ENCODE peak calls at places on chromosomes 6 and 20, in five cellular contexts. I is activated CD8-positive, alpha-beta memory T cell treated with anti-CD3 and anti-CD28 coated beads, Interleukin-2, amount 10 ng/mL, durations not matched to agents 7 days and 5 days; L is mucosa of descending colon; H is naive thymus-derived CD4-positive, alpha-beta T cell; Q is A549. E is an unnamed sample.

GRCh38 chr20:48066851-48067250 is 281.6 kb upstream of the SULF2 start:
- ATAC-seq in I (no peak), L (no peak), H (no peak), Q (no peak), E (no peak)

GRCh38 chr20:59176812-59177211 is 13.2 kb downstream of the ZNF831 start:
- ATAC-seq in I (no peak), L (no peak), H (no peak), Q (no peak), E (no peak)

GRCh38 chr6:111841822-111842221 is 31.4 kb downstream of the FYN start:
- ATAC-seq in I (no peak), L (peak), H (no peak), Q (no peak), E (no peak)

GRCh38 chr20:1906361-1907051 is 11.3 kb downstream of the SIRPA start:
- ATAC-seq in I (peak), L (no peak), H (no peak), Q (no peak), E (peak)

GRCh38 chr6:38603492-38603891 is 36.2 kb downstream of the BTBD9 start:
- ATAC-seq in I (no peak), L (peak), H (no peak), Q (no peak), E (no peak)

GRCh38 chr6:148203970-148204369 is 138.7 kb upstream of the SASH1 start:
- ATAC-seq in I (peak), L (peak), H (peak), Q (no peak), E (peak)

GRCh38 chr20:59446361-59446760 is 145.9 kb downstream of the EDN3 start:
- ATAC-seq in I (no peak), L (no peak), H (no peak), Q (no peak), E (no peak)

GRCh38 chr6:30781362-30781696 is 37.0 kb upstream of the IER3 start:
- ATAC-seq in I (no peak), L (no peak), H (no peak), Q (peak), E (no peak)

GRCh38 chr6:34554593-34555322 is 1.4 kb downstream of the SPDEF start:
- ATAC-seq in I (peak), L (peak), H (peak), Q (no peak), E (no peak)

GRCh38 chr6:167045828-167046580 is 46.8 kb downstream of the CEP43 start:
- ATAC-seq in I (no peak), L (no peak), H (no peak), Q (peak), E (no peak)

GRCh38 chr6:45300776-45301175 is 27.4 kb upstream of the RUNX2 start:
- ATAC-seq in I (no peak), L (no peak), H (no peak), Q (no peak), E (no peak)

GRCh38 chr20:9149087-9149486 is 80.2 kb downstream of the PLCB4 start:
- ATAC-seq in I (no peak), L (no peak), H (no peak), Q (no peak), E (no peak)

GRCh38 chr6:156427345-156427744 is 349.8 kb upstream of the ARID1B start:
- ATAC-seq in I (no peak), L (peak), H (no peak), Q (peak), E (no peak)

GRCh38 chr6:127762284-127762683 is 138.6 kb downstream of the THEMIS start:
- ATAC-seq in I (no peak), L (no peak), H (no peak), Q (no peak), E (no peak)

GRCh38 chr20:50129662-50130345 is 16.9 kb upstream of the UBE2V1 start:
- ATAC-seq in I (peak), L (no peak), H (peak), Q (peak), E (no peak)

GRCh38 chr6:45377041-45377554 is 636 bp downstream of the SUPT3H start:
- ATAC-seq in I (no peak), L (peak), H (no peak), Q (no peak), E (no peak)

GRCh38 chr20:62523473-62524203 is 47.8 kb upstream of the GATA5 start:
- ATAC-seq in I (peak), L (peak), H (peak), Q (no peak), E (peak)

GRCh38 chr6:89853068-89853467 is 23.4 kb downstream of the CASP8AP2 start:
- ATAC-seq in I (no peak), L (no peak), H (no peak), Q (no peak), E (no peak)

GRCh38 chr20:63811491-63811875 is 19.6 kb downstream of the ZBTB46 start:
- ATAC-seq in I (no peak), L (no peak), H (no peak), Q (no peak), E (no peak)

GRCh38 chr20:63152322-63153253 is 63.3 kb downstream of the YTHDF1 start:
- ATAC-seq in I (no peak), L (no peak), H (no peak), Q (peak), E (no peak)

GRCh38 chr20:35791823-35792222 is 20.0 kb downstream of the PHF20 start:
- ATAC-seq in I (no peak), L (peak), H (peak), Q (peak), E (no peak)

GRCh38 chr20:57175397-57176010 is 90.9 kb downstream of the BMP7 start:
- ATAC-seq in I (no peak), L (no peak), H (no peak), Q (no peak), E (peak)

GRCh38 chr6:148700713-148701392 is 46.0 kb upstream of the UST start:
- ATAC-seq in I (peak), L (peak), H (peak), Q (peak), E (peak)

GRCh38 chr6:138417493-138418117 is 13.6 kb downstream of the HEBP2 start:
- ATAC-seq in I (no peak), L (no peak), H (no peak), Q (no peak), E (peak)